ENCODE peak calls at places on chromosome 13, in seven cellular contexts. M is mesendoderm, S is IMR-90, Y is H1, X is H9, D is mesenchymal stem cell, K is trophoblast cell. F is an unnamed sample.

GRCh38 chr13:93249259-93249917 is 22.8 kb downstream of the GPC6 start:
- DNase-seq in X (no peak), K (peak), Y (no peak), S (peak), D (peak), M (peak), F (no peak)

GRCh38 chr13:49052801-49053200 is 77.1 kb downstream of the FNDC3A start:
- DNase-seq in K (peak), M (no peak), S (peak), D (no peak), Y (no peak), X (no peak), F (no peak)

GRCh38 chr13:68636784-68637183 is 1406.6 kb upstream of the PCDH9 start:
- DNase-seq in D (no peak), K (no peak), M (no peak), S (no peak), Y (no peak), X (no peak), F (no peak)

GRCh38 chr13:84641491-84641890 is 759.2 kb upstream of the SLITRK1 start:
- DNase-seq in Y (no peak), S (peak), D (no peak), K (no peak), X (no peak), M (no peak), F (no peak)

GRCh38 chr13:113049981-113050380 is 55.6 kb upstream of the F7 start:
- DNase-seq in X (no peak), M (no peak), K (no peak), D (no peak), S (no peak), Y (no peak), F (no peak)

GRCh38 chr13:46951516-46951915 is 54.7 kb upstream of the HTR2A start:
- DNase-seq in M (no peak), S (no peak), Y (no peak), D (no peak), X (no peak), K (no peak), F (no peak)

GRCh38 chr13:74975122-74975521 is 506.8 kb downstream of the TBC1D4 start:
- DNase-seq in Y (no peak), D (no peak), S (no peak), K (no peak), X (no peak), M (no peak), F (no peak)

GRCh38 chr13:25966086-25966485 is 85.7 kb downstream of the SHISA2 start:
- DNase-seq in M (no peak), X (no peak), Y (no peak), S (no peak), D (peak), K (no peak), F (no peak)

GRCh38 chr13:75687145-75687763 is 51.1 kb downstream of the LMO7 start:
- DNase-seq in D (peak), S (peak), M (peak), X (no peak), K (peak), Y (no peak), F (no peak)

GRCh38 chr13:80386592-80386991 is 45.7 kb upstream of the SPRY2 start:
- DNase-seq in D (no peak), K (no peak), X (no peak), M (no peak), S (no peak), Y (no peak), F (no peak)

GRCh38 chr13:74324338-74324737 is 190.1 kb upstream of the KLF12 start:
- DNase-seq in D (no peak), Y (no peak), S (no peak), M (no peak), K (no peak), X (no peak), F (no peak)

GRCh38 chr13:74040200-74040599 is 94.0 kb downstream of the KLF12 start:
- DNase-seq in X (peak), M (peak), Y (peak), K (peak), D (peak), S (peak), F (peak)

GRCh38 chr13:37460211-37460610 is 138.4 kb downstream of the POSTN start:
- DNase-seq in X (no peak), Y (no peak), S (peak), D (no peak), K (no peak), M (no peak), F (no peak)

GRCh38 chr13:112730157-112730671 is 40.4 kb downstream of the ATP11A start:
- DNase-seq in X (peak), Y (no peak), D (no peak), M (no peak), K (no peak), S (no peak), F (no peak)

GRCh38 chr13:61128850-61129645 is 286.6 kb downstream of the PCDH20 start:
- DNase-seq in M (peak), D (no peak), X (no peak), S (no peak), K (no peak), Y (no peak), F (no peak)

GRCh38 chr13:111965466-111966214 is 101.3 kb upstream of the SOX1 start:
- DNase-seq in Y (no peak), M (no peak), S (no peak), D (no peak), K (no peak), X (no peak), F (no peak)

GRCh38 chr13:48009298-48009697 is 8.2 kb upstream of the SUCLA2 start:
- DNase-seq in K (peak), X (no peak), M (peak), Y (no peak), S (peak), D (peak), F (no peak)

GRCh38 chr13:19957320-19958118 is 1.0 kb upstream of the ZMYM2 start:
- DNase-seq in M (peak), K (peak), D (peak), X (peak), Y (no peak), S (peak), F (peak)

GRCh38 chr13:99390601-99391000 is 83.4 kb upstream of the GPR183 start:
- DNase-seq in D (no peak), K (no peak), Y (no peak), S (no peak), X (no peak), M (no peak), F (no peak)

GRCh38 chr13:20288561-20288960 is 56.4 kb upstream of the GJB6 start:
- DNase-seq in S (no peak), Y (no peak), M (no peak), K (no peak), X (no peak), D (no peak), F (no peak)

GRCh38 chr13:40283666-40284065 is 382.8 kb downstream of the FOXO1 start:
- DNase-seq in M (no peak), Y (no peak), S (no peak), D (no peak), X (no peak), K (peak), F (no peak)
- H3K4ac ChIP-seq in M (no peak), Y (no peak), S (no peak), D (no peak), X (no peak), K (peak), F (no peak)

GRCh38 chr13:58056411-58056810 is 424.9 kb downstream of the PCDH17 start:
- DNase-seq in S (no peak), Y (no peak), K (no peak), M (peak), X (no peak), D (no peak), F (no peak)

GRCh38 chr13:58059624-58060023 is 428.1 kb downstream of the PCDH17 start:
- DNase-seq in D (no peak), S (no peak), X (no peak), M (no peak), K (no peak), Y (no peak), F (no peak)
- H3K4ac ChIP-seq in D (no peak), S (no peak), X (no peak), M (no peak), K (no peak), Y (no peak), F (no peak)

GRCh38 chr13:50720856-50721663 is 122.4 kb downstream of the DLEU7 start:
- DNase-seq in X (no peak), S (no peak), K (peak), M (no peak), Y (no peak), D (no peak), F (no peak)
- H3K4ac ChIP-seq in X (no peak), S (no peak), K (no peak), M (no peak), Y (no peak), D (no peak), F (no peak)

GRCh38 chr13:32582281-32582680 is 4.0 kb upstream of the PDS5B start:
- DNase-seq in Y (no peak), D (no peak), M (no peak), X (no peak), S (no peak), K (peak), F (no peak)
- H3K4ac ChIP-seq in Y (no peak), D (no peak), M (no peak), X (no peak), S (no peak), K (no peak), F (no peak)

GRCh38 chr13:97002581-97002980 is 8.3 kb upstream of the OXGR1 start:
- DNase-seq in X (no peak), S (no peak), Y (no peak), K (peak), M (no peak), D (no peak), F (no peak)

GRCh38 chr13:97003071-97003470 is 8.8 kb upstream of the OXGR1 start:
- DNase-seq in D (peak), M (no peak), K (peak), X (no peak), Y (no peak), S (no peak), F (no peak)

GRCh38 chr13:97004096-97004876 is 10.0 kb upstream of the OXGR1 start:
- DNase-seq in M (peak), Y (no peak), S (peak), X (no peak), K (peak), D (peak), F (no peak)

GRCh38 chr13:97005631-97006262 is 11.5 kb upstream of the OXGR1 start:
- DNase-seq in M (no peak), D (peak), K (peak), X (no peak), Y (no peak), S (peak), F (no peak)

GRCh38 chr13:97004886-97005285 is 10.6 kb upstream of the OXGR1 start:
- DNase-seq in M (no peak), Y (no peak), S (no peak), K (no peak), D (no peak), X (no peak), F (no peak)
- H3K4ac ChIP-seq in M (no peak), Y (no peak), S (peak), K (peak), D (no peak), X (no peak), F (no peak)

GRCh38 chr13:87536899-87537298 is 134.3 kb upstream of the SLITRK5 start:
- DNase-seq in D (peak), K (no peak), M (no peak), Y (no peak), X (no peak), S (no peak), F (no peak)
- H3K4ac ChIP-seq in D (no peak), K (no peak), M (no peak), Y (no peak), X (no peak), S (no peak), F (no peak)

GRCh38 chr13:44292545-44292944 is 81.1 kb upstream of the SERP2 start:
- DNase-seq in S (no peak), X (no peak), K (no peak), Y (no peak), M (no peak), D (no peak), F (no peak)
- H3K4ac ChIP-seq in S (no peak), X (no peak), K (no peak), Y (no peak), M (no peak), D (no peak), F (no peak)

GRCh38 chr13:110454956-110455355 is 106.6 kb downstream of the RAB20 start:
- DNase-seq in K (no peak), X (no peak), M (no peak), Y (no peak), S (no peak), D (no peak), F (no peak)
- H3K4ac ChIP-seq in K (no peak), X (no peak), M (no peak), Y (no peak), S (no peak), D (no peak), F (no peak)